ENCODE peak calls at places on chromosomes 13 and 19, in five cellular contexts. K, X, S, Z and W are unnamed samples.

GRCh38 chr19:17784201-17785008 is 10.5 kb upstream of the B3GNT3 start:
- DNase-seq in K (peak; percentile 32), X (peak; percentile 49), S (peak; percentile 50), Z (peak; percentile 79), W (peak; percentile 74)

GRCh38 chr13:25766576-25766975 is 285.2 kb downstream of the SHISA2 start:
- DNase-seq in K (no peak), X (no peak), S (no peak), Z (no peak), W (no peak)

GRCh38 chr13:30872685-30873443 is 33.2 kb upstream of the MEDAG start:
- DNase-seq in K (no peak), X (peak; percentile 51), S (peak; percentile 92), Z (peak; percentile 91), W (no peak)

GRCh38 chr19:16296713-16297112 is 27.9 kb upstream of the KLF2 start:
- DNase-seq in K (no peak), X (no peak), S (no peak), Z (no peak), W (no peak)

GRCh38 chr19:2433854-2434253 is 6.5 kb upstream of the TIMM13 start:
- DNase-seq in K (no peak), X (no peak), S (no peak), Z (no peak), W (no peak)

GRCh38 chr13:84405286-84405685 is 523.0 kb upstream of the SLITRK1 start:
- DNase-seq in K (no peak), X (no peak), S (peak; percentile 34), Z (peak; percentile 11), W (no peak)

GRCh38 chr13:48043789-48044503 is 6.4 kb downstream of the NUDT15 start:
- DNase-seq in K (no peak), X (no peak), S (peak; percentile 67), Z (peak; percentile 61), W (no peak)

GRCh38 chr13:30796833-30797601 is 61.7 kb downstream of the ALOX5AP start:
- DNase-seq in K (no peak), X (no peak), S (peak; percentile 39), Z (peak; percentile 48), W (no peak)

GRCh38 chr13:93058301-93058700 is 168.3 kb upstream of the GPC6 start:
- DNase-seq in K (no peak), X (no peak), S (no peak), Z (no peak), W (no peak)

GRCh38 chr19:48006762-48007161 is 12.3 kb downstream of the ELSPBP1 start:
- DNase-seq in K (no peak), X (no peak), S (no peak), Z (no peak), W (no peak)

GRCh38 chr13:34578917-34579316 is 363.2 kb upstream of the NBEA start:
- DNase-seq in K (no peak), X (no peak), S (no peak), Z (no peak), W (no peak)

GRCh38 chr19:45187421-45188100 is 9.0 kb downstream of the BLOC1S3 start:
- DNase-seq in K (no peak), X (no peak), S (no peak), Z (no peak), W (no peak)

GRCh38 chr13:90420683-90421082 is 926.8 kb upstream of the MIR17HG start:
- DNase-seq in K (no peak), X (no peak), S (no peak), Z (no peak), W (no peak)

GRCh38 chr13:96200810-96201209 is 110.9 kb downstream of the HS6ST3 start:
- DNase-seq in K (no peak), X (no peak), S (no peak), Z (no peak), W (no peak)

GRCh38 chr13:23889598-23890224 is 511 bp upstream of the MIPEP start:
- DNase-seq in K (no peak), X (no peak), S (no peak), Z (no peak), W (no peak)

DNA sequence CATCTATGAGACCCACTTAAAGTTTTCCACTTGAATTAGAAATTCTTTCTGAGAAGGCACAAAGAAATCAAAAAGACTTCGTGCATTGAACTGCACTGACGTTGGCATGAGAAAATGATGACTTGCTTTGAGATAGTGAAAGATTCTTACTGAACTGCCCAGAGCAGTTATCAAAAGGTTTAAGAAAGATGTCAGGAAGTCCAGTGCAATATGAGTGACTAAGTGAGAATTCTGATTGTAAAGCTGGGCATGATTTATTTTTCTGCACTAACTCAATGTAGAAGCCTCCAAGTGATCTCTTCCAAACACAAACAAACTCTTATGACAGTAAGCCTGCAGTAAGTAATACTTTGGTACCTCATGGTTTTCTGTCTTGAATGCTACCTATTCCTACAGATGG is 52.1 kb downstream of the SERTM1 start:
- DNase-seq in K (no peak), X (no peak), S (no peak), Z (no peak), W (no peak)
- TF ChIP-seq CTCF in K (no peak), X (no peak), S (no peak), Z (no peak), W (no peak)

GRCh38 chr13:113835461-113836274 is 28.2 kb downstream of the GAS6 start:
- DNase-seq in K (no peak), X (no peak), S (peak; percentile 90), Z (peak; percentile 32), W (no peak)
- TF ChIP-seq CTCF in K (no peak), X (no peak), S (no peak), Z (no peak), W (no peak)

DNA sequence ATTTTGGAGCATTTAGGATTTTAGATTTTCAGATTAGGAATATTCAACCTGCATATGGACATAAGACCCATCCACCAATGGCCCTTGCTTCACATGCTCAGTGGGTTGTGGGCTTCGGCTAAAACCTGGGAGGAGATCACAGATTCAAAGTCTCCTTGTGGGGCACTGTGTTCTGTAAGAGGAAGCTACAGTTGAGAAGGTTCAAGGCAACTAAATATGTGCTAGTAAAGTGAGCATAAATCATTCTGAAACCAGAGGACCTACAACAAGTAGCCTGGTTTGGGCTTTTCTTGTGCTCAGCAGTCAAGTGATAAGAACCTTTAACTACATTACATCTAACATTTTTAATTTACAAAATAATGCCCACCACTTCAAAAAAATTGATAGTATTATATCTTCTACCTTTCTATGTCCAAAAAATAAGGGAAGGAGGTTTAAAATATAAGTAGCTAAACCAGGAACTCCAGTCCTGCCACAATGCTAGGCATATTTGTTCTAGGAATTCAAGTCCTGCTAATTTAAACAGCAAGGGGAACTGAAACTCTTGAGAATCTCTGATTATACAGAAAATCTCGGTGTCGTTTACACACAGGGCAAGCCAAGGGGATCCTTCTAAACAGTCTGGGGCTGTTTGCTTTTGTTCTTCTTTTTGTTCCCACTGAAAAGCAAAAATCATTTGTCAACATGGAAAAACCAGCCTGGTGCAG is 36.6 kb downstream of the FOXO1 start:
- DNase-seq in K (no peak), X (no peak), S (no peak), Z (no peak), W (no peak)
- TF ChIP-seq CTCF in K (no peak), X (no peak), S (no peak), Z (no peak), W (no peak)

GRCh38 chr19:11673608-11674041 is 65.1 kb downstream of the ZNF823 start:
- DNase-seq in K (peak; percentile 51), X (peak; percentile 45), S (peak; percentile 56), Z (peak; percentile 83), W (peak; percentile 58)
- TF ChIP-seq CTCF in K (peak; percentile 56), X (no peak), S (peak; percentile 80), Z (peak; percentile 94), W (peak; percentile 46)

GRCh38 chr19:5498817-5499535 is 43.8 kb downstream of the ZNRF4 start:
- DNase-seq in K (no peak), X (no peak), S (no peak), Z (no peak), W (no peak)

GRCh38 chr19:5507056-5507624 is 51.9 kb downstream of the ZNRF4 start:
- DNase-seq in K (no peak), X (no peak), S (no peak), Z (no peak), W (no peak)

GRCh38 chr19:5504115-5504514 is 48.9 kb downstream of the ZNRF4 start:
- DNase-seq in K (no peak), X (no peak), S (no peak), Z (no peak), W (no peak)

GRCh38 chr19:5501907-5502306 is 46.7 kb downstream of the ZNRF4 start:
- DNase-seq in K (no peak), X (no peak), S (no peak), Z (no peak), W (no peak)

DNA sequence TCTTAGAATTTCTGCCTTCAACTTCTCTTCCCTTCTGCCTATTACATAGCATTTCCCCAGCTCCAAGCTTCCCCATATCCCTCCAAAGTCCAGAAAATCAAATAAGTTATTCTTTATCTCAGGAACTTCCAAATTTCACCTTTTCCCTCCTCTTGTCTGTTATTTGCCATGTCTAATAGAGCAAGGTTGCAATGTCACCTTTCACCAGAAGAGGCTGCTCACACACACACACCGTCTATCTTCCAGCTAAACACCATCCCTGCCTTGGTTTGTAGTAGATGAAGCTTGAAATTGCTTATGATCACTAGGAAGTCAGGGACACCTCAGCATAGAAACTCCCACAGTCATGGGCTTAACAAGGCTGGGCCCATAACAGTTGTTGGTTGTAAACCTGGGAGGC is 48.4 kb downstream of the ZNRF4 start:
- DNase-seq in K (no peak), X (no peak), S (no peak), Z (no peak), W (no peak)
- TF ChIP-seq CTCF in K (no peak), X (no peak), S (no peak), Z (no peak), W (no peak)

DNA sequence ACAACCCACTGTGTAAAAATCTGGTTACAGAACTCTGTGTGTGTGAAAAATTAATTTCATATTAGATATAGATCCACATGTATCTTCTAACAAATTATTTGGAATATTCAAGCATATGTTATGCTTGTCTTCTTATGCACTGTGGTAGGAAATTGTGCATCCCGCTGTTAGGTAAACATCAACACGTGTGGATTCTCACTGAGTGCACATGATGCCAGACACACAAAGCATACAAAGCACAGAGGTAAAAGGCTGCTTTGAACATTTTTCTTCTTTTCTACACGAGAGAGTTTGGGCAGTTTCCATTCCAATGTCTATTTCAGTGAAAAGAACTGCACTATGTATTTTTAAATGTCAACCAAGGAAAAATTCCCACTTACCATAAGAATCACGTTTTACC is 354.9 kb downstream of the PCDH9 start:
- DNase-seq in K (no peak), X (no peak), S (no peak), Z (no peak), W (no peak)
- TF ChIP-seq CTCF in K (no peak), X (no peak), S (no peak), Z (no peak), W (no peak)

DNA sequence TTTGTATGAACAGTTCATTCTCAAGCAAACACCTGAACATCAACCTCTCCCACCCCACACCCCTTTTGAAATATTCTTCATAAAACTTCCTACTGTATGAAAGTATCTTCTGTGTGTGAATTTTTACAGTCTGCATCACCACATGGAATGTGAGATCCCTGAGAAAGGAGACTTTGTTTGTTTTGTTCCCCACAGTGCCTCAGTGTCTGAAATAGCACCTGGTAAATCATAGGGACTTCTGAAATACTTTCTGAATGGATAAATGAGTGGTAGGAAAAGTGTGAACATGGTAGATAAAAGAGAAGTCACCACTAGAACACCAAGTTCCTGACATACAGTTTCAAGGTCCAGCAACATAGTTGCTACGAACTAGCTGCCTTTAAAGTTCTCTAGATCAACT is 1071.2 kb downstream of the EFNB2 start:
- DNase-seq in K (no peak), X (no peak), S (peak; percentile 53), Z (no peak), W (no peak)
- TF ChIP-seq CTCF in K (no peak), X (no peak), S (no peak), Z (no peak), W (no peak)